ENCODE peak calls at places on chromosomes 7 and 10, in four cellular contexts. H is left ventricle myocardium inferior, I is spleen, F is body of pancreas. P is an unnamed sample. For H3K36me3, the result is how much of the 10 kb centered on the place peaks cover.

GRCh38 chr7:34750209-34750608 is 92.2 kb downstream of the NPSR1 start:
- DNase-seq in H (no peak), I (no peak), F (no peak), P (no peak)

GRCh38 chr10:69344591-69345244 is 66.4 kb downstream of the HK1 start:
- DNase-seq in H (no peak), I (peak), F (no peak), P (no peak)

GRCh38 chr10:89481662-89482061 is 53.7 kb downstream of the SLC16A12 start:
- DNase-seq in H (no peak), I (no peak), F (no peak), P (peak)

GRCh38 chr7:150977382-150978135 is 562 bp downstream of the KCNH2 start:
- DNase-seq in H (no peak), I (no peak), F (no peak), P (no peak)

GRCh38 chr7:96188623-96188991 is 133.3 kb downstream of the SLC25A13 start:
- DNase-seq in H (no peak), I (no peak), F (no peak), P (no peak)

GRCh38 chr10:94320285-94320914 is 42.3 kb downstream of the NOC3L start:
- DNase-seq in H (peak), I (peak), F (peak), P (no peak)

GRCh38 chr7:22667562-22668239 is 59.3 kb upstream of the IL6 start:
- DNase-seq in H (no peak), I (no peak), F (no peak), P (peak)

GRCh38 chr7:131555565-131556054 is 818 bp downstream of the PODXL start:
- DNase-seq in H (no peak), I (peak), F (no peak), P (no peak)

GRCh38 chr7:44398953-44399574 is 73.7 kb upstream of the CAMK2B start:
- DNase-seq in H (no peak), I (no peak), F (no peak), P (no peak)

GRCh38 chr10:79084012-79084971 is 15.5 kb downstream of the ZMIZ1 start:
- DNase-seq in H (peak), I (peak), F (peak), P (peak)

GRCh38 chr10:70915206-70915605 is 26.8 kb upstream of the PCBD1 start:
- DNase-seq in H (peak), I (peak), F (no peak), P (no peak)

GRCh38 chr10:98096731-98097130 is 37.7 kb upstream of the R3HCC1L start:
- DNase-seq in H (no peak), I (no peak), F (no peak), P (no peak)

GRCh38 chr7:158842486-158842885 is 13.2 kb upstream of the ESYT2 start:
- DNase-seq in H (no peak), I (no peak), F (no peak), P (no peak)

GRCh38 chr10:89942217-89942616 is 240.8 kb downstream of the KIF20B start:
- DNase-seq in H (no peak), I (no peak), F (no peak), P (no peak)

GRCh38 chr10:110400173-110400947 is 95.6 kb upstream of the SMNDC1 start:
- DNase-seq in H (no peak), I (no peak), F (no peak), P (no peak)

GRCh38 chr10:109328001-109328400 is 595.3 kb downstream of the XPNPEP1 start:
- DNase-seq in H (no peak), I (no peak), F (no peak), P (no peak)

GRCh38 chr7:111029574-111030357 is 61.2 kb upstream of the LRRN3 start:
- DNase-seq in H (no peak), I (no peak), F (peak), P (no peak)

GRCh38 chr7:25179325-25179724 is 49.0 kb downstream of the NPVF start:
- DNase-seq in H (no peak), I (no peak), F (no peak), P (no peak)

GRCh38 chr7:55052081-55052480 is 33.3 kb downstream of the EGFR start:
- DNase-seq in H (no peak), I (no peak), F (no peak), P (no peak)

GRCh38 chr7:92279429-92280031 is 33.8 kb downstream of the ANKIB1 start:
- DNase-seq in H (no peak), I (no peak), F (no peak), P (no peak)

GRCh38 chr7:36161996-36162395 is 8.9 kb downstream of the EEPD1 start:
- DNase-seq in H (no peak), I (no peak), F (no peak), P (peak)

GRCh38 chr10:50332108-50332846 is 81.0 kb upstream of the ASAH2 start:
- DNase-seq in H (no peak), I (no peak), F (no peak), P (no peak)

GRCh38 chr7:100539436-100540006 is 518 bp downstream of the AGFG2 start:
- DNase-seq in H (no peak), I (no peak), F (peak), P (no peak)

GRCh38 chr7:130505753-130506152 is 13.9 kb downstream of the MEST start:
- DNase-seq in H (no peak), I (no peak), F (no peak), P (no peak)

GRCh38 chr10:57788117-57788516 is 479.6 kb downstream of the IPMK start:
- DNase-seq in H (no peak), I (no peak), F (no peak), P (no peak)

GRCh38 chr10:35300063-35300699 is 36.1 kb upstream of the CCNY start:
- DNase-seq in H (peak), I (peak), F (peak), P (no peak)

GRCh38 chr10:84966708-84967441 is 638.5 kb downstream of the CCSER2 start:
- DNase-seq in H (no peak), I (no peak), F (no peak), P (no peak)

GRCh38 chr10:124606822-124607221 is 137.4 kb downstream of the FAM53B start:
- DNase-seq in H (no peak), I (no peak), F (no peak), P (no peak)

GRCh38 chr7:72925546-72926120 is 738 bp downstream of the POM121 start:
- DNase-seq in H (no peak), I (no peak), F (no peak), P (no peak)

GRCh38 chr10:26890956-26891355 is 30.2 kb upstream of the ABI1 start:
- DNase-seq in H (no peak), I (no peak), F (peak), P (peak)

GRCh38 chr10:93496322-93497041 is at the start of gene CEP55:
- DNase-seq in H (peak), I (peak), F (peak), P (peak)

GRCh38 chr10:29603516-29603915 is 31.3 kb downstream of the SVIL start:
- DNase-seq in H (no peak), I (no peak), F (no peak), P (no peak)

GRCh38 chr7:128381161-128381821 is 19.8 kb upstream of the PRRT4 start:
- DNase-seq in H (peak), I (no peak), F (no peak), P (no peak)

GRCh38 chr7:129433823-129434171 is 435 bp upstream of the STRIP2 start:
- DNase-seq in H (no peak), I (no peak), F (no peak), P (no peak)
- TF ChIP-seq CTCF in H (peak), I (no peak), F (no peak), P (peak)

DNA sequence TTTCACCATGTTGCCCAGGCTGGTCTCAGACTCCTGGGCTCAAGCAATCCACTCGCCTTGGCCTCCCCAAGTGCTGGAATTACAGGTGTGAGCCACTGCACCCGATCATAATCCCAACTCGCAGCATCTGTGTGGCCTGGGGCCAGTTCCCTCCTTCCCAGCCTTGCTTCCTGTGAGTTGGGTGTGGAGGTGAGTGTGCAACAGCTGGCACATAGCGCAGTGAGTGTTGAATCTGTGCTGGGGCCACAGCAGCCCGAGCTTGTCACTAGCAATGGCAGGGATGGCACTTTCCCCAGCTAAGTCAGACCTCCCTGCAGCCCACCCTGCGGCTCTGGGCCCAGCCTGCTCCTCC is 12.2 kb downstream of the TMEM184A start:
- DNase-seq in H (no peak), I (no peak), F (no peak), P (no peak)
- H3K36me3 ChIP-seq in H (half or more), I (under half), F (under half), P (under half)

GRCh38 chr10:87818505-87819273 is 663 bp upstream of the ATAD1 start:
- DNase-seq in H (peak), I (peak), F (peak), P (no peak)

GRCh38 chr10:87817873-87818504 is at the start of gene ATAD1:
- DNase-seq in H (peak), I (peak), F (peak), P (peak)

GRCh38 chr10:87816842-87817178 is 1.2 kb downstream of the ATAD1 start:
- DNase-seq in H (no peak), I (no peak), F (no peak), P (no peak)

GRCh38 chr10:87817291-87817872 is 644 bp downstream of the ATAD1 start:
- DNase-seq in H (no peak), I (no peak), F (no peak), P (no peak)

DNA sequence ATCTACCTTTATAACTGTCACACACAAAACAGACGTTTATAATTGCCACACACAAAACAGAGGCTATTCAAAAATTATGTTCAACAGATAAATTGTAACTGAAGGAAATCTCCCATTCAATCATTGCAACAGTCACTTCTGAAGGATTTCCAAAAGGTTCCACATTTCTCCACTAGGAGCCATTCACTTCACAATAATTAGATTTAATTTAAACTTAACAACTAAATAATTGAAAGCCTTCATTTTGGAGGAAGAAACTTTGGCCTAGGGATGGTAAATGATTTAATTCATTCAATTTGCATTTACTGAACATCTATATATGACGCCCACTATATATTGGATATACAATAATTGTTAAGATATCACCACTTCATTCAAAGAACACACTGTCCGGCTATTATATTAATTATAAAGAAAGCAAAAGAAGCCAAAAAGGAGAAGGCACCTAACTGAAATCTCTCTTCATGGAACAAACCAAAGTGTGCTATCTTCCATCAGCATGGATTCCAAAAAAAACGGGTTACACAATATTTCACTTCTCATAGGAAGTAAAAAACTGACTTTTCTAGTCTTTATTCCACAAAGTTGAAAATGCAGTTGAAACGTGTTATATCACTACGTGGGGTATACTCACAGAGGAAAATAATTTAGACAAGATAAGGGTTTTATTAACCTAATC is 1.7 kb downstream of the ATAD1 start:
- DNase-seq in H (no peak), I (no peak), F (no peak), P (no peak)
- TF ChIP-seq CTCF in H (no peak), I (no peak), F (no peak), P (no peak)

GRCh38 chr7:91135300-91135699 is 128.9 kb upstream of the FZD1 start:
- DNase-seq in H (no peak), I (no peak), F (no peak), P (no peak)
- H3K36me3 ChIP-seq in H (under half), I (under half), F (under half), P (under half)

DNA sequence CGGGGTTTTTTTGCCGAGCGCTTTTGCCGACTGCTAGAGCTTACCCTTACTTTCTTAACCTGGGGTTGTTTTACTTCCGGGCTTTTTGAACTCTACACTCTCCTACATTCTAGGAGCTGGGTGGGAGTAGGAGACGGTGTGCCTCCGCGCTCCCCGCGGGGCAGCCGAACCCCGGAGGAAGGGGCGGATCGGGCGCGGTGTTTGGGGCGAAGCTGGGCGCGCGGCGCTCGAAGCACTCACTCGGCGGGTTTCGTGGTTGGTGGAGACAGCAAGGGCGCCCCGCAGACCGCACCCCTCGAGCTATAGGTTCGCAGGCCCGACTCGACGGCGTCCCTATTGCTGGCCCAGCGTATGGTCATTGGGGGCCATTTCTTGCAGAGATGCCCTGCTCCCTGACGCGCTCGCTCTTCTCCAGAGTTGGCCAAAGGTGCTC is 245 bp downstream of the ZNF518A start:
- DNase-seq in H (peak), I (peak), F (peak), P (no peak)
- TF ChIP-seq CTCF in H (no peak), I (no peak), F (no peak), P (no peak)

GRCh38 chr7:892648-893593 is 16.6 kb downstream of the GET4 start:
- DNase-seq in H (no peak), I (peak), F (no peak), P (no peak)
- H3K36me3 ChIP-seq in H (half or more), I (under half), F (under half), P (under half)

DNA sequence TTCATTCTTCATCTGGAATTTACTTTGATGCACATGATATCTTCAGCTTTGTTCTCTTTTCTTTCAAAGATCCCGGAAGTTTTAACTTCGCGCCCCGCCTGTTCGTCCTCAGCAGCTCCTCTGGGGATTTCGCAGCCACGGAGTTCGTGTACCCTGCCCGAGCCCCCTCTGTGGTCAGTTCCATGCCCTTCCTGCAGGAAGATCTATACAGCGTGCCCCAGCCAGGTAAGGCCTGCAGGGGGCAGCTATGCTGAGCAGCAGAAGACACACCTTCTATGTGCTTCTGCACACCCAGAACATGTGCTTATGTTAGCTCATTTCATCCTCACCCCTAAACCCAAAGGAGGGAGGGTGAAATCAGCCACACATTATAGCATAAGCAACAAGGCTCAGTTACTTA is 79.7 kb upstream of the LYZL2 start:
- DNase-seq in H (no peak), I (no peak), F (no peak), P (no peak)
- TF ChIP-seq CTCF in H (no peak), I (no peak), F (no peak), P (peak)

P was measured in kidney epithelial cell.